ENCODE peak calls at places on chromosome 12, in six cellular contexts. D is aorta, V is psoas muscle, P is sigmoid colon, J is endodermal cell, K is BE2C. U is an unnamed sample.
A peak's percentile ranks its signal among the peaks of the same experiment; 100 is the strongest.

GRCh38 chr12:75658826-75659823 is 147.7 kb upstream of the KRR1 start:
- DNase-seq in D (no peak), V (no peak), P (no peak), J (no peak), K (no peak), U (no peak)

GRCh38 chr12:47397664-47398281 is 308.1 kb downstream of the RPAP3 start:
- DNase-seq in D (no peak), V (no peak), P (no peak), J (no peak), K (peak; percentile 20), U (peak; percentile 37)

GRCh38 chr12:68538722-68539614 is 71.7 kb upstream of the RAP1B start:
- DNase-seq in D (peak; percentile 82), V (peak; percentile 49), P (peak; percentile 80), J (peak; percentile 84), K (no peak), U (peak; percentile 17)

GRCh38 chr12:78005094-78005492 is 174.4 kb downstream of the NAV3 start:
- DNase-seq in D (no peak), V (no peak), P (no peak), J (no peak), K (no peak), U (no peak)

GRCh38 chr12:27261866-27262265 is 17.8 kb downstream of the STK38L start:
- DNase-seq in D (no peak), V (no peak), P (no peak), J (no peak), K (no peak), U (no peak)

GRCh38 chr12:14845350-14845750 is 2.0 kb upstream of the ART4 start:
- DNase-seq in D (no peak), V (no peak), P (no peak), J (peak; percentile 82), K (peak; percentile 50), U (peak; percentile 75)

GRCh38 chr12:93722757-93723567 is 45.8 kb downstream of the CRADD start:
- DNase-seq in D (no peak), V (no peak), P (no peak), J (no peak), K (no peak), U (peak; percentile 27)

GRCh38 chr12:46370792-46371717 is 1.5 kb downstream of the SLC38A2 start:
- DNase-seq in D (peak; percentile 97), V (peak; percentile 92), P (peak; percentile 95), J (peak; percentile 97), K (peak; percentile 96), U (peak; percentile 92)

GRCh38 chr12:67355428-67356385 is 86.5 kb downstream of the CAND1 start:
- DNase-seq in D (no peak), V (no peak), P (no peak), J (peak; percentile 51), K (peak; percentile 19), U (peak; percentile 18)

GRCh38 chr12:130281157-130281799 is 56.4 kb upstream of the PIWIL1 start:
- DNase-seq in D (no peak), V (peak; percentile 35), P (no peak), J (peak; percentile 95), K (peak; percentile 57), U (peak; percentile 24)

GRCh38 chr12:32535260-32535999 is 136.1 kb downstream of the FGD4 start:
- DNase-seq in D (peak; percentile 91), V (peak; percentile 79), P (peak; percentile 83), J (peak; percentile 69), K (peak; percentile 88), U (peak; percentile 96)

GRCh38 chr12:13229504-13229903 is 33.0 kb downstream of the EMP1 start:
- DNase-seq in D (no peak), V (no peak), P (no peak), J (peak; percentile 46), K (no peak), U (no peak)

GRCh38 chr12:22333186-22333745 is 1.2 kb downstream of the ST8SIA1 start:
- DNase-seq in D (peak; percentile 66), V (no peak), P (no peak), J (peak; percentile 35), K (no peak), U (no peak)

GRCh38 chr12:56522486-56523193 is 1.0 kb downstream of the RBMS2 start:
- DNase-seq in D (no peak), V (no peak), P (no peak), J (peak; percentile 70), K (no peak), U (no peak)

GRCh38 chr12:57000393-57000792 is 6.0 kb downstream of the ZBTB39 start:
- DNase-seq in D (no peak), V (no peak), P (peak; percentile 9), J (no peak), K (no peak), U (no peak)

GRCh38 chr12:116717466-116718457 is 20.1 kb downstream of the SPRING1 start:
- DNase-seq in D (peak; percentile 83), V (peak; percentile 84), P (peak; percentile 93), J (no peak), K (no peak), U (no peak)

GRCh38 chr12:3150820-3151590 is 73.8 kb downstream of the TSPAN9 start:
- DNase-seq in D (peak; percentile 72), V (no peak), P (no peak), J (peak; percentile 89), K (no peak), U (no peak)

GRCh38 chr12:97456792-97457191 is 5.8 kb upstream of the RMST start:
- DNase-seq in D (no peak), V (no peak), P (no peak), J (no peak), K (no peak), U (no peak)

GRCh38 chr12:96300064-96300463 is 100.2 kb downstream of the CDK17 start:
- DNase-seq in D (no peak), V (no peak), P (no peak), J (no peak), K (no peak), U (no peak)

GRCh38 chr12:3931206-3931605 is 58.0 kb upstream of the PARP11 start:
- DNase-seq in D (no peak), V (no peak), P (no peak), J (no peak), K (no peak), U (no peak)

GRCh38 chr12:62899568-62900390 is 35.2 kb downstream of the PPM1H start:
- DNase-seq in D (no peak), V (no peak), P (no peak), J (no peak), K (no peak), U (no peak)

GRCh38 chr12:128820723-128821432 is 2.9 kb downstream of the SLC15A4 start:
- DNase-seq in D (no peak), V (no peak), P (peak; percentile 74), J (no peak), K (no peak), U (peak; percentile 70)

GRCh38 chr12:3752741-3753486 is at the start of gene CRACR2A:
- DNase-seq in D (peak; percentile 88), V (peak; percentile 72), P (peak; percentile 80), J (peak; percentile 97), K (peak; percentile 84), U (peak; percentile 68)

GRCh38 chr12:6536894-6537579 is 2.7 kb downstream of the GAPDH start:
- DNase-seq in D (no peak), V (no peak), P (peak; percentile 64), J (peak; percentile 66), K (peak; percentile 32), U (no peak)

GRCh38 chr12:2354151-2354991 is 301.6 kb downstream of the CACNA1C start:
- DNase-seq in D (no peak), V (no peak), P (no peak), J (peak; percentile 75), K (no peak), U (no peak)

GRCh38 chr12:93135286-93136239 is 206.5 kb upstream of the EEA1 start:
- DNase-seq in D (no peak), V (no peak), P (no peak), J (no peak), K (no peak), U (no peak)

GRCh38 chr12:20364501-20364900 is 3.8 kb upstream of the PDE3A start:
- DNase-seq in D (no peak), V (no peak), P (no peak), J (no peak), K (no peak), U (no peak)

GRCh38 chr12:11535127-11535526 is 114.3 kb upstream of the ETV6 start:
- DNase-seq in D (no peak), V (no peak), P (no peak), J (no peak), K (no peak), U (no peak)

GRCh38 chr12:51833446-51834227 is 14.9 kb downstream of the FIGNL2 start:
- DNase-seq in D (no peak), V (no peak), P (no peak), J (no peak), K (no peak), U (no peak)

GRCh38 chr12:14076538-14076937 is 95.1 kb upstream of the GRIN2B start:
- DNase-seq in D (no peak), V (no peak), P (no peak), J (no peak), K (no peak), U (no peak)

GRCh38 chr12:84596276-84596675 is 316.3 kb downstream of the SLC6A15 start:
- DNase-seq in D (no peak), V (no peak), P (no peak), J (no peak), K (no peak), U (no peak)

GRCh38 chr12:120222288-120222832 is 21.4 kb upstream of the RPLP0 start:
- DNase-seq in D (no peak), V (no peak), P (no peak), J (no peak), K (no peak), U (no peak)
- H3K4me1 ChIP-seq in D (no peaks in the 10 kb centered on the region), V (peaks cover 21% of the 10 kb centered on the region), P (peaks cover 34% of the 10 kb centered on the region), J (peaks cover 27% of the 10 kb centered on the region), K (peaks cover 4% of the 10 kb centered on the region), U (peaks cover 25% of the 10 kb centered on the region)

GRCh38 chr12:54439521-54440255 is 20.6 kb upstream of the ITGA5 start:
- DNase-seq in D (no peak), V (no peak), P (no peak), J (peak; percentile 65), K (no peak), U (no peak)

GRCh38 chr12:54438506-54438905 is 19.4 kb upstream of the ITGA5 start:
- DNase-seq in D (no peak), V (no peak), P (no peak), J (peak; percentile 48), K (no peak), U (no peak)

GRCh38 chr12:54439096-54439495 is 20.0 kb upstream of the ITGA5 start:
- DNase-seq in D (no peak), V (no peak), P (no peak), J (no peak), K (no peak), U (no peak)

GRCh38 chr12:54437697-54438096 is 18.6 kb upstream of the ITGA5 start:
- DNase-seq in D (no peak), V (no peak), P (no peak), J (no peak), K (no peak), U (no peak)

GRCh38 chr12:54437243-54437642 is 18.2 kb upstream of the ITGA5 start:
- DNase-seq in D (no peak), V (no peak), P (no peak), J (no peak), K (no peak), U (no peak)
- H3K4me1 ChIP-seq in D (peaks cover 5% of the 10 kb centered on the region), V (peaks cover 10% of the 10 kb centered on the region), P (peaks cover 85% of the 10 kb centered on the region), J (peaks cover 8% of the 10 kb centered on the region), K (no peaks in the 10 kb centered on the region), U (peaks cover 11% of the 10 kb centered on the region)

GRCh38 chr12:109597795-109598427 is 24.3 kb downstream of the MVK start:
- DNase-seq in D (peak; percentile 95), V (peak; percentile 87), P (peak; percentile 94), J (peak; percentile 99), K (peak; percentile 95), U (peak; percentile 90)
- H3K4me1 ChIP-seq in D (no peaks in the 10 kb centered on the region), V (peaks cover 34% of the 10 kb centered on the region), P (peaks cover 11% of the 10 kb centered on the region), J (no peaks in the 10 kb centered on the region), K (peaks cover 27% of the 10 kb centered on the region), U (peaks cover 22% of the 10 kb centered on the region)

GRCh38 chr12:43795716-43796282 is 10.3 kb downstream of the TWF1 start:
- DNase-seq in D (no peak), V (no peak), P (no peak), J (no peak), K (no peak), U (no peak)
- H3K4me1 ChIP-seq in D (no peaks in the 10 kb centered on the region), V (no peaks in the 10 kb centered on the region), P (no peaks in the 10 kb centered on the region), J (no peaks in the 10 kb centered on the region), K (no peaks in the 10 kb centered on the region), U (peaks cover 4% of the 10 kb centered on the region)